ENCODE peak calls at places on chromosomes 6 and 20, in four cellular contexts. Z, W, B and L are unnamed samples.

GRCh38 chr6:170096191-170096802 is 194.6 kb downstream of the DLL1 start:
- DNase-seq in Z (peak), W (no peak), B (no peak), L (peak)

GRCh38 chr20:5845686-5846651 is 95.8 kb downstream of the SHLD1 start:
- DNase-seq in Z (no peak), W (no peak), B (no peak), L (no peak)

GRCh38 chr6:169252805-169253189 is 849 bp downstream of the THBS2 start:
- DNase-seq in Z (no peak), W (no peak), B (no peak), L (peak)

GRCh38 chr20:20192366-20192765 is 140.0 kb downstream of the CFAP61 start:
- DNase-seq in Z (no peak), W (no peak), B (no peak), L (no peak)

GRCh38 chr6:42698217-42698616 is 24.2 kb downstream of the PRPH2 start:
- DNase-seq in Z (peak), W (no peak), B (no peak), L (no peak)

GRCh38 chr6:1313755-1314503 is 2.0 kb downstream of the FOXQ1 start:
- DNase-seq in Z (peak), W (peak), B (no peak), L (peak)

GRCh38 chr20:11766961-11767360 is 150.7 kb upstream of the BTBD3 start:
- DNase-seq in Z (no peak), W (no peak), B (no peak), L (no peak)

GRCh38 chr20:41837669-41838224 is 219.6 kb upstream of the CHD6 start:
- DNase-seq in Z (no peak), W (no peak), B (no peak), L (no peak)

GRCh38 chr6:119557239-119557638 is 207.7 kb upstream of the MAN1A1 start:
- DNase-seq in Z (no peak), W (no peak), B (no peak), L (no peak)

GRCh38 chr6:81938991-81939773 is 186.7 kb upstream of the TENT5A start:
- DNase-seq in Z (no peak), W (no peak), B (no peak), L (no peak)

GRCh38 chr20:35653893-35654292 is 10.8 kb downstream of the CPNE1 start:
- DNase-seq in Z (no peak), W (no peak), B (no peak), L (no peak)

DNA sequence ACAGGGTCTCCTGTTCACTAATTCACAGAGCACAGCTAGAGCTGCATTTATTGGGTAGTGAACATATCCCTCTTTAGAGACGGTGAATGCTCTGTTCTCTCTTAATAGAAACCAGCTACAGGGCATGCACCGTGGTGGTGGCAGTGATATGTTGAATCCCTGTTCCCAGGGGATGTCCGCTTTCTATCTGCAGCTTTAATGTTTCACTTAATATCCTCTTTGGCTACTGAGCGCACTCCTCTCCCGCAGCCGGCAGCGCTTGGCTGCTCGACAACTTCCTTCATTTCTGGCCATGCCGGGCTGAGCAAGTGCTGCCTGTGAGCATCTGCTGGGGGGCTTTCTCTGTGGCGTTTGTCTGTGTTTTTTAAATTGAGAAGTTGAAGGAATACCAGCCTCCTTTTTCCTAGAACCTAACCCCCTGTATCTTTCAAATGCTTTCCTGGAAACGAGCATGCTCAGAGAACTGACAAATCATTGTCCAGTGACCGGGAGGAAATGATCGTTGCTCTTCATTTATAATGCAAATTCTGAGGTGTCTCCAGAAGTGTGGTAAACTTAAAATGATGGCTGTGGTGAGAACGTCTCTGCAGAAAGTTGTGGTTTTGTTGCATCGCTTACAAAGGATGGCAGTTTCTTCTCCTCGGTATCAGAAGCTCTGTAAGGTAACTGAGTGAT is 297.9 kb downstream of the UTRN start:
- DNase-seq in Z (peak), W (no peak), B (no peak), L (peak)
- TF ChIP-seq ELF4 in Z (no peak), W (no peak), B (no peak), L (no peak)

GRCh38 chr6:151422981-151423380 is 28.9 kb downstream of the RMND1 start:
- DNase-seq in Z (no peak), W (no peak), B (no peak), L (no peak)
- TF ChIP-seq ELF4 in Z (no peak), W (no peak), B (no peak), L (no peak)

DNA sequence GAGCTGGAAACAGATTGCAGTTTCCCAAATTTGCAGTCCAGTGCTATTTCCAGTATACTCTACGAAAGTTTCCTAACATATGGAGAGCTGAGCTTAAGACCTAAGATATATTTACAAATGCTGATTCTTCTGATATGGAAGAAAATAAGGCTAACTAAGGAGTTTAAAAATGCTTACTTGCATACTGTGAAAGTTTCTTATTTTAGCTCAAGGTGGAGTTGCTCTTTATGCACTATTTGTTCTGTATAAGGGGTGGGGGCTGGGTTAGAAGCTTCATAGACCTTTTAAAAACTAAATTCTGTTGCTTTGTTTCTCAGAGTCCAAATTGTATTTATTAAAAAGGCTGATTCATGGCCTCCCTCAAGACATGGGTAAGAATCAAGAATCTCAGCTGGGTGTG is 7.5 kb downstream of the CD109 start:
- DNase-seq in Z (no peak), W (no peak), B (no peak), L (no peak)
- TF ChIP-seq ELF4 in Z (no peak), W (no peak), B (no peak), L (no peak)

GRCh38 chr20:3971145-3971544 is 44.2 kb downstream of the RNF24 start:
- DNase-seq in Z (no peak), W (no peak), B (no peak), L (no peak)
- TF ChIP-seq ELF4 in Z (no peak), W (no peak), B (no peak), L (no peak)

GRCh38 chr6:138454976-138455706 is 44.2 kb downstream of the NHSL1 start:
- DNase-seq in Z (no peak), W (no peak), B (no peak), L (peak)
- TF ChIP-seq ELF4 in Z (no peak), W (no peak), B (no peak), L (no peak)

DNA sequence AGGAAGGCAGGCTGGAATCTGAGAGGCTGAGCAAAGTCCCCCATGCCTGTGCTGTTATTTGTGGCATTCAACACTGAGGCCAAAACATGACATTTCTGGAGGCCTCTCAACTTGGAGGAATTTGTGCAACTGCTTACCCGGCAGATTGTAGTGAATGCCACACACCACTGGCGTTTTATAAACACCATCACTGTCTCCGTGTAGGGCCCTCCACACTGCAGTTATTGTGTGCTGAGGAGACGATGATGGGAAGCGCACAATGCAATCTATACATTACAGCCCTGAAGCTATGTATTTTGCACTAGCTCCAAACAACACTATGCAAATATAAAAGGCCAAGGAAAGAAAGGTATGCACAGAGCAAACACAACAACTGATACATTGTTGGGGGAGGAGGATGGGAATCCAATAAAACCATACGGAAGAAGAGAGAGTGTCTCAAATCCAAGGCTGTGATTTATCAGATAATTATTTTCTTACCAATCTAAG is 106.5 kb downstream of the SMLR1 start:
- DNase-seq in Z (no peak), W (peak), B (no peak), L (no peak)
- TF ChIP-seq ELF4 in Z (no peak), W (no peak), B (no peak), L (no peak)

DNA sequence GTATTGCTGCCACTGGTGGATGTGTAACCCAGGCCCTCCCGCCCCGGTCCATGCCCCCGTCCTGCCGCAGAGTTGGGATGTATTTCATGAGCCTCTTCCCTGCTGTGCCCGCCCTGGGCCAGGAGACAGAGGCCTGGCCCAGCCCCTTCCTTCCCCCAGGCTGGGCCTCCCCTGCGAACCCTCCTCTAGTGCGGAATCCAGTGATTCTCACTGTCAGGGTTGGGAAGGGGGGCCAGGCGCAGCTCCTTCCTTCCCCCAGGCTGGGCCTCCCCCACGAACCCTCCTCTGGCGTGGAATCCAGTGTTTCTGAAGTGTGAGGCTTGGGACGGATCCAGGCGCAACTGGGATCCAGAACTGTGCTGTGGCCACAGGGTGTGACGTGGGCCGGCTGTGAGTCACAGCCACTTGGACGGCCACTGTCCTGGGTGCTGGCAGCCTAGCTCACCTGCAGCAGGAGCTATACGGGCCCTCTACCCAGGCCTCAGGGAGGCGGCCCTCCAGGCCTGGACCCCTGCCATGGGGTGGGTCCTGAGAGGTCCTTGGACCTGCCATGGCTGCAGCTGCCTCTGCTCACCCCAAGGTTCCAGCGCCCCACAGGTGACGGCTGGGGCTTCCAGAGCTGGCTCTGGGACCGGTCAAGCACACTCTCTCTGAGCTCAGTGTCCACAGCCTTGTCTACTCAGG is 28.3 kb downstream of the COL20A1 start:
- DNase-seq in Z (no peak), W (no peak), B (no peak), L (no peak)
- TF ChIP-seq ELF4 in Z (no peak), W (no peak), B (no peak), L (no peak)

DNA sequence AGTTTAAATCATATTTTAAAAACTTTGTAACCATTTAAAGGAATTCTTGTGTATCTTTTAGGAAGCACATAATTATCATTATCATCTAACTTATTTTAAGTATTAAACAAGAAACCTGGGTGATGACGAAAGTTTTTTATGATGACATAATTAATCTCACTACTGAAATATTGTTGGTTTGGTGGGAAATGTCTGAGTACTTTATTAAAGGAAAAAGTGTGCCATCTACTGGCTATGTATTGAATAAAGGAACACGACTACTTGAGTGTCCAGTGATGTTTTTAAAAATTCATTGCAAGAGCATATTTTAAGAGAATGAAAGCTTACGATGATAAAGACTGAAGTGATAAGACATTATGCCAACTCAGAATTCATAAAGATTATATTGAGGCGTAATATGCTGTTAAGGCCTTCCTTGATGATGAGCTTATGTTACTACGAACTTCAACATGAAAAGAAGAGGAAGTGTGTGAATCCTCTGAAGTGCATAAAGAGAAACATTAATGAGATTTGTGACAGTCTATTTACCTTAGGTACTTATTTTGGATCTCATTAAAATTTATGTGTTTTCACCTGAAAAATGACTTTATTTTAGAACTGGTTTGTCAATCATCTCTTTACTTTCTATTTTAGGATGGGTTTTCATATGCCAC is 12.0 kb upstream of the TRMT11 start:
- DNase-seq in Z (peak), W (peak), B (peak), L (no peak)
- TF ChIP-seq ELF4 in Z (no peak), W (no peak), B (no peak), L (no peak)